ENCODE peak calls at places on chromosomes 4 and X, in six cellular contexts. D, F, M, R, P and C are unnamed samples.

GRCh38 chrX:107154787-107155620 is 36.4 kb upstream of the RBM41 start:
- DNase-seq in D (peak), F (no peak), M (no peak), R (no peak), P (peak), C (peak)

GRCh38 chr4:169628579-169628978 is 8.2 kb downstream of the CLCN3 start:
- DNase-seq in D (no peak), F (no peak), M (no peak), R (no peak), P (no peak), C (no peak)

GRCh38 chr4:80112236-80112635 is 39.2 kb upstream of the ANTXR2 start:
- DNase-seq in D (no peak), F (no peak), M (no peak), R (no peak), P (peak), C (no peak)

GRCh38 chr4:76982638-76983579 is 33.4 kb downstream of the SEPTIN11 start:
- DNase-seq in D (peak), F (no peak), M (no peak), R (no peak), P (peak), C (no peak)

GRCh38 chr4:140186651-140187315 is 32.8 kb upstream of the MAML3 start:
- DNase-seq in D (no peak), F (peak), M (no peak), R (peak), P (no peak), C (no peak)

GRCh38 chr4:38687571-38688011 is 23.6 kb downstream of the KLF3 start:
- DNase-seq in D (no peak), F (no peak), M (no peak), R (no peak), P (no peak), C (no peak)

GRCh38 chr4:124903995-124904722 is 191.6 kb upstream of the ANKRD50 start:
- DNase-seq in D (no peak), F (peak), M (no peak), R (no peak), P (no peak), C (no peak)

GRCh38 chr4:77931452-77932135 is 69.0 kb downstream of the MRPL1 start:
- DNase-seq in D (no peak), F (no peak), M (no peak), R (no peak), P (no peak), C (no peak)

GRCh38 chr4:3414421-3415279 is 27.1 kb upstream of the HGFAC start:
- DNase-seq in D (no peak), F (no peak), M (no peak), R (no peak), P (no peak), C (no peak)
- TF ChIP-seq SIN3A in D (no peak), F (no peak), M (no peak), R (no peak), P (no peak), C (no peak)

DNA sequence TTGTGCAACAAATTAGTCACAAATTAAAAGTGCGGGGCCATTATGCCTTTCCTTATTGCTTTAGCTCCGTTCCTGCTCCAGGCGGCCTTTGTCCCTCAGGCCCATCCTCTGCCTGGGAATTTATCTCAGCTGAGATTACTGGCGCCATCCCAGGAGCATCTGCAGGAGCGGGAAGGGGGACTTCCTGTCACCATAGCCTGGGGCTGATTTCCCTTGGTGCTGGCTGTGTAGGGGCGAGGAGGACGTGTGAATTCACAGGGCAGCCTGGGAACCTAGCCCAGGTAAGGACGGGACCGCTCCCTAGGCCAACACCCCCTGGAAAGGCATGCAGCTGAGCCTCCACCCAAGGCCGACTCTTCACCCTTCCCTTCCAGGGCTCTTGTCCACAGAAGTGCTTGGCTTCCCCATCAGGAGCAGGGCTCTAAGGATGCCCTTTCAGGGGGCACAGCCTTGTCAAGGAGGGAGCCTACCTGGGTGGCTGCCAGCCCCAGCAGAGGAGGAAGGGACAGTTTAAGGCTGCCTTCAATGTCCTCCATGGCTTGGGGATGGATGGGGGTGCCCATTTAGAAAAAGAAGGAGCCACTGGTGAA is 72.6 kb upstream of the NKX1-1 start:
- DNase-seq in D (no peak), F (no peak), M (peak), R (no peak), P (no peak), C (peak)
- TF ChIP-seq SIN3A in D (no peak), F (no peak), M (no peak), R (no peak), P (no peak), C (no peak)

GRCh38 chrX:65971151-65971550 is 68.7 kb downstream of the VSIG4 start:
- DNase-seq in D (no peak), F (no peak), M (no peak), R (no peak), P (no peak), C (no peak)
- TF ChIP-seq SIN3A in D (no peak), F (no peak), M (no peak), R (no peak), P (no peak), C (no peak)

DNA sequence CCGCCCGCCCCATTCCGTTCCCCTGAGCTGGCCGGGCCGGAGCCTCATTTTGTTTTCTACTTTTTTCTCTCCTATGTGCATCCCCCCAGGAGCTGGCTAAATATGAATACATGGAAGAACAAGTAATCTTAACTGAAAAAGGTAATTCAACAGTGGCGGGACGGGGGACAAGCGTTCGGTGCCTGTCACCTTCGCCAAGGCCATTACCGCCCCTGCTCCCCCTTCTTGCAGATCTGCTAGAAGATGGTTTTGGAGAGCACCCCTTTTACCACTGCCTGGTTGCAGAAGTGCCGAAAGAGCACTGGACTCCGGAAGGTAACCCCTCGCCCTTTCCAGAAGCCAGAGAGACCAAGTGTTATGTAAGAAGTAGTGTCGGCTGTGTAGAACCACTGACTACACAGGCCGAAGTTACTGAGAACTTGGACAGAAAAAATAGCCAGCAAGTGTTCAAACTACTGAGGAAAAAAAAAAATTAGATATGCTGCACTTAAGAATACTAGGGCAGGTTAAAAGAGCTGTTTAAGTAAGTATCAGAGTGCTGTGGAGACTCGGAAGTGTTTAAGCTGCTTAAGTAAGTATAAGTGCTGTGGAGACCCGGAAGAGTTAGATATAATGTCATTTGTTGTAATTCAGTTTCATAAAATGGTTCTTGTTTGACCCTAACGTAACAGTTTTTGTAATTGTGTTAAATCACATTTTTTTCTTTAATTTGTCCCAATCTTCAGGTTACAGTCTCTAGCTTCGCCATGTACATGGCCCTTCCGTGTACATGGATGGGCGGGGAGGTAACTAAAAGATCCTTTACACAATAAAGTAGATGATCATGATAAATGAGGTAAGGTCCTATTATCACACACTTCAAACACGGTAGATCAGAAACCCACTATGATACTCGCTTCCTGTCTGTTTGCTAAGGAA is 855 bp downstream of the SAT1 start:
- DNase-seq in D (no peak), F (no peak), M (no peak), R (no peak), P (peak), C (no peak)
- TF ChIP-seq SIN3A in D (no peak), F (no peak), M (no peak), R (no peak), P (no peak), C (no peak)

GRCh38 chrX:15873566-15873965 is 19.0 kb upstream of the AP1S2 start:
- DNase-seq in D (no peak), F (no peak), M (no peak), R (no peak), P (no peak), C (no peak)
- TF ChIP-seq SIN3A in D (no peak), F (no peak), M (no peak), R (no peak), P (no peak), C (no peak)

GRCh38 chrX:8737883-8738282 is 5.9 kb upstream of the ANOS1 start:
- DNase-seq in D (no peak), F (no peak), M (no peak), R (no peak), P (no peak), C (no peak)

GRCh38 chrX:8743126-8743732 is 11.3 kb upstream of the ANOS1 start:
- DNase-seq in D (peak), F (no peak), M (peak), R (no peak), P (peak), C (no peak)

GRCh38 chrX:8741981-8742380 is 10.0 kb upstream of the ANOS1 start:
- DNase-seq in D (no peak), F (no peak), M (no peak), R (no peak), P (no peak), C (no peak)

GRCh38 chrX:8738588-8739189 is 6.8 kb upstream of the ANOS1 start:
- DNase-seq in D (peak), F (no peak), M (peak), R (no peak), P (peak), C (no peak)
- TF ChIP-seq SIN3A in D (no peak), F (no peak), M (no peak), R (no peak), P (no peak), C (no peak)

DNA sequence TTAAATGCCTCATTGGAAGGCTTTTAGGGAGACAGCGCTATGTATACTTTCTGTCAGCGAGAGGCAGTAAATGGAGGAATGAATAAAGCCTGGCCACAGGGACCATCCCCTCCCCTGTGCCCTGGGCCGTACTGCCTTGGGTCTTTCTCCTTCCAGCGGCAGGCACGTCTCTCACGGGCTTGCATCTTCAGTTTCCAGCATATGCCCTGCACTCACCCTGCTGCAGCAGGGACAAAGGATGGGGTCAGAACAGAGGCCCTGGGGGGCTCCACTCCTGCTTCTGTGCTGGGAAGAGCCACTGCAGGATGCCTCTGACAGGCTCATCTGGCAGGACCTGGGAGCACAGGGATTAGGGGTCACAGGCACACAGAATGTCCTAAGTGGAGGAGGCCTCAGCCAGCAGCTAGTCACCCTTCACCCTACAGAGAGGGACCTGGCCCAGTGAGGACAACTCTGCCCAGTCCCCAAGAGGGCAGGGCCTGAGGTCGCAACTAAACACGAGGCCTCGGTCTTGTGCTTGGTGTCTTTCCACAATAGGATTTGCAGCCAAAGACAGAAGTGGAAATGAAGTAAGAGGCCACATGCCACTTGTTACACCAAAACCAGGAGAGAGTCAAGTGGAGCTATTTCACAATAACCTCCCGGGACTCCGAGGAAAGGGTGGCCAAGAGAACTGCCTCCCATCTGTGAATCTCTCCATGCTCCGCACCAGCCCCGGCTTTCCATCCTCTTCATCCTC is 150.8 kb downstream of the AFAP1 start:
- DNase-seq in D (no peak), F (no peak), M (no peak), R (no peak), P (no peak), C (no peak)
- TF ChIP-seq SIN3A in D (no peak), F (no peak), M (no peak), R (no peak), P (no peak), C (no peak)

DNA sequence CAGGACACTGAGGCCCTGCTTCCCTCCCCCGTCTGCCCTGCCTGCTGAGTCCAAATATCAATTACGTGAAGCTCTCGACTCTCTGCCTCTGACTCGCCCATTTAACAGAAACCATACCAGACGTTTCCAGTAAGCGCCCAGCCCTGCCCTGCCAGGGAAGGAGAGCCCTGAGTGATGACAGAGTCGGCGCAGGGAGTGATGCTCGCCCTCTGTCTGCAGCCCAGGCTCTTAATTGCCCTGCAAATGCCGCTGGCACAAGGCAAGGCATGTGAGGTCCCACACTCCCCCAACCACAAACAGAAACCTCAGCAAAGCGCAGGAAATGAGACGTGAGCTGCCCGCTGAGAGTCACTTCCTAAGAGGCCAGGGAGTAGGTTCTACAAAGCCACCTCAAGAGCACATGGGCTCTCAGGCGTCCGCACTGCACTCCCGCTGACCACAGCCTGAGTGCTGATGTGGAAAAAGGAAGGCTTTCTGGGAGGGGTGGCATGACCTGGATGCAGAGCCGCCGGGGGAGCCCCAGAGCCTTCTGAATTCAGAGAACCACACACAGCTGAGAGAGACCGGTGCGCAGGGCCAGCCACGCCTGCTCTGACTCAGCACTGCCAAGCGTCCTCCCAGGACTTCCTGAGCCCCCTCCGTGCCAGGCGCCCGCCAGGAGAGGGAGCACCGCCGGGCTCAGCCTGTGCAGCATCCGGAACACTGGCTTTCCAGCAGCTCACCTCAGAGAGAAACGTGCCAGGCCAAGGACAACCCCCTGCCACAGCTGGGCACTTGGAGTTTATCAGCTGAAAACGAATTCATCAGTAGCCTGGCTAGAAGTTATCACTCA is 5.3 kb downstream of the ZFYVE28 start:
- DNase-seq in D (peak), F (peak), M (peak), R (peak), P (peak), C (peak)
- TF ChIP-seq SIN3A in D (no peak), F (no peak), M (peak), R (peak), P (peak), C (peak)